ENCODE peak calls at places on chromosome 14, in eight cellular contexts. A is hypothalamus; M is SK-N-SH; T is activated CD4-positive, CD25-positive, alpha-beta regulatory T cell; R is stimulated activated CD4-positive, alpha-beta T cell treated with anti-CD3 and anti-CD28 coated beads, Interleukin-4, amount 100 ng/mL, for 48 hours; G is SJSA1; O is fibroblast of mammary gland; Y is transverse colon. F is an unnamed sample.

GRCh38 chr14:73324536-73324932 is 87.2 kb downstream of the PAPLN start:
- DNase-seq in Y (no peak), A (no peak), O (no peak), T (no peak), G (no peak), R (no peak), M (no peak), F (no peak)

GRCh38 chr14:59299731-59300130 is 111.3 kb downstream of the DAAM1 start:
- DNase-seq in A (no peak), Y (no peak), O (no peak), R (no peak), T (no peak), M (no peak), G (no peak), F (no peak)

GRCh38 chr14:90126260-90126659 is 64.5 kb downstream of the KCNK13 start:
- DNase-seq in G (no peak), T (no peak), M (no peak), A (no peak), Y (no peak), R (no peak), O (no peak), F (no peak)

GRCh38 chr14:91405241-91405721 is 12.3 kb downstream of the CCDC88C start:
- DNase-seq in R (peak), O (no peak), A (no peak), Y (no peak), M (no peak), T (peak), G (no peak), F (no peak)

GRCh38 chr14:64501326-64502171 is 2.1 kb downstream of the ZBTB25 start:
- DNase-seq in O (peak), M (peak), T (no peak), A (no peak), R (no peak), Y (peak), G (peak), F (peak)

GRCh38 chr14:103108749-103109207 is 14.3 kb downstream of the EXOC3L4 start:
- DNase-seq in A (no peak), M (no peak), R (no peak), G (peak), O (peak), T (no peak), Y (peak), F (peak)

GRCh38 chr14:63986789-63987533 is 134.2 kb downstream of the SYNE2 start:
- DNase-seq in O (peak), M (no peak), Y (peak), A (no peak), R (no peak), G (no peak), T (no peak), F (no peak)

GRCh38 chr14:65210118-65210826 is 108.0 kb upstream of the MAX start:
- DNase-seq in T (no peak), M (no peak), O (peak), G (no peak), A (no peak), R (no peak), Y (no peak), F (no peak)

GRCh38 chr14:35879141-35879648 is 53.1 kb downstream of the BRMS1L start:
- DNase-seq in O (peak), T (no peak), Y (no peak), M (no peak), R (no peak), A (no peak), G (no peak), F (no peak)

GRCh38 chr14:101018561-101019290 is 115.2 kb upstream of the RTL1 start:
- DNase-seq in Y (peak), G (peak), R (no peak), T (no peak), A (no peak), O (no peak), M (no peak), F (peak)

GRCh38 chr14:67358914-67359313 is 690 bp downstream of the ATP6V1D start:
- DNase-seq in T (no peak), R (no peak), A (no peak), G (no peak), M (no peak), Y (no peak), O (no peak), F (no peak)

GRCh38 chr14:95500201-95500681 is 16.2 kb downstream of the SYNE3 start:
- DNase-seq in Y (peak), T (no peak), O (no peak), R (no peak), M (no peak), G (no peak), A (peak), F (no peak)

GRCh38 chr14:75229923-75230792 is 48.5 kb upstream of the FOS start:
- DNase-seq in R (no peak), G (no peak), M (no peak), O (peak), T (no peak), A (no peak), Y (peak), F (no peak)

GRCh38 chr14:42424501-42424900 is 817.8 kb downstream of the LRFN5 start:
- DNase-seq in G (no peak), M (no peak), O (no peak), A (no peak), R (no peak), Y (no peak), T (no peak), F (no peak)

GRCh38 chr14:23160924-23161522 is 22.4 kb downstream of the SLC7A8 start:
- DNase-seq in Y (peak), O (peak), T (no peak), R (no peak), M (no peak), A (no peak), G (no peak), F (peak)